ENCODE peak calls at places on chromosomes 4 and X, in seven cellular contexts. B is lower lobe of right lung, K is WTC11, L is fibroblast of mammary gland, D is nephron progenitor cell, N is A549, C is kidney epithelial cell. S is an unnamed sample.

GRCh38 chr4:78254893-78255292 is 197.8 kb downstream of the FRAS1 start:
- DNase-seq in B (no peak), K (no peak), L (no peak), D (no peak), N (no peak), C (no peak), S (no peak)

GRCh38 chrX:155819525-155819924 is 61.6 kb upstream of the VAMP7 start:
- DNase-seq in B (no peak), K (no peak), L (peak; percentile 0), D (no peak), N (no peak), C (no peak), S (no peak)

GRCh38 chrX:6679550-6679949 is 144.6 kb upstream of the VCX3A start:
- DNase-seq in B (no peak), K (no peak), L (no peak), D (no peak), N (no peak), C (no peak), S (no peak)

GRCh38 chr4:13355036-13355910 is 128.9 kb downstream of the RAB28 start:
- DNase-seq in B (no peak), K (no peak), L (peak; percentile 60), D (no peak), N (no peak), C (no peak), S (no peak)

GRCh38 chrX:70096052-70096451 is 33.8 kb downstream of the OTUD6A start:
- DNase-seq in B (no peak), K (peak; percentile 21), L (peak; percentile 24), D (no peak), N (peak; percentile 37), C (no peak), S (peak; percentile 3)

GRCh38 chr4:46441116-46441859 is 51.4 kb upstream of the GABRA2 start:
- DNase-seq in B (no peak), K (no peak), L (peak; percentile 42), D (no peak), N (no peak), C (no peak), S (no peak)

GRCh38 chr4:88672987-88673386 is 24.6 kb downstream of the NAP1L5 start:
- DNase-seq in B (no peak), K (peak; percentile 47), L (peak; percentile 56), D (peak; percentile 35), N (peak; percentile 30), C (no peak), S (peak; percentile 44)

GRCh38 chr4:185461565-185461964 is 10.0 kb downstream of the CCDC110 start:
- DNase-seq in B (no peak), K (no peak), L (no peak), D (no peak), N (no peak), C (no peak), S (no peak)

GRCh38 chrX:98067611-98068010 is 1183.9 kb downstream of the RPA4 start:
- DNase-seq in B (no peak), K (no peak), L (peak; percentile 13), D (no peak), N (no peak), C (no peak), S (no peak)

GRCh38 chrX:24662344-24662743 is 15.2 kb upstream of the PCYT1B start:
- DNase-seq in B (no peak), K (no peak), L (no peak), D (no peak), N (no peak), C (no peak), S (no peak)

GRCh38 chrX:129235903-129236302 is 287.4 kb downstream of the SMARCA1 start:
- DNase-seq in B (no peak), K (no peak), L (no peak), D (no peak), N (no peak), C (no peak), S (no peak)

GRCh38 chr4:677431-678293 is 3.3 kb downstream of the MYL5 start:
- DNase-seq in B (peak; percentile 59), K (no peak), L (peak; percentile 37), D (no peak), N (no peak), C (no peak), S (peak; percentile 5)

GRCh38 chrX:88072339-88073030 is 554.9 kb downstream of the KLHL4 start:
- DNase-seq in B (no peak), K (no peak), L (no peak), D (no peak), N (no peak), C (no peak), S (no peak)

GRCh38 chrX:55161581-55161980 is 58.6 kb upstream of the PAGE5 start:
- DNase-seq in B (no peak), K (no peak), L (peak; percentile 0), D (no peak), N (no peak), C (no peak), S (peak; percentile 2)

GRCh38 chr4:176102414-176102813 is 36.8 kb downstream of the WDR17 start:
- DNase-seq in B (no peak), K (no peak), L (no peak), D (no peak), N (no peak), C (no peak), S (no peak)

GRCh38 chr4:142126890-142127497 is 490.6 kb downstream of the IL15 start:
- DNase-seq in B (no peak), K (peak; percentile 38), L (peak; percentile 80), D (peak; percentile 59), N (peak; percentile 76), C (peak; percentile 23), S (peak; percentile 64)

GRCh38 chrX:357693-358471 is 28.8 kb downstream of the PPP2R3B start:
- DNase-seq in B (peak; percentile 47), K (no peak), L (peak; percentile 55), D (no peak), N (peak; percentile 38), C (peak; percentile 10), S (no peak)

GRCh38 chr4:89509708-89510269 is 202.2 kb upstream of the GPRIN3 start:
- DNase-seq in B (no peak), K (no peak), L (peak; percentile 97), D (no peak), N (no peak), C (no peak), S (no peak)

GRCh38 chrX:40072246-40072645 is 25.5 kb downstream of the BCOR start:
- DNase-seq in B (no peak), K (no peak), L (no peak), D (no peak), N (no peak), C (no peak), S (no peak)

GRCh38 chrX:40076750-40077149 is 21.0 kb downstream of the BCOR start:
- DNase-seq in B (no peak), K (no peak), L (no peak), D (no peak), N (no peak), C (no peak), S (no peak)

GRCh38 chrX:40074959-40075332 is 22.8 kb downstream of the BCOR start:
- DNase-seq in B (no peak), K (no peak), L (no peak), D (no peak), N (no peak), C (no peak), S (no peak)

GRCh38 chrX:40074080-40074958 is 23.4 kb downstream of the BCOR start:
- DNase-seq in B (no peak), K (no peak), L (no peak), D (no peak), N (no peak), C (no peak), S (no peak)

GRCh38 chrX:40073439-40074054 is 24.2 kb downstream of the BCOR start:
- DNase-seq in B (no peak), K (no peak), L (no peak), D (no peak), N (no peak), C (no peak), S (no peak)
- TF ChIP-seq CTCF in B (no peak), K (no peak), L (no peak), D (no peak), N (no peak), C (no peak), S (no peak)

DNA sequence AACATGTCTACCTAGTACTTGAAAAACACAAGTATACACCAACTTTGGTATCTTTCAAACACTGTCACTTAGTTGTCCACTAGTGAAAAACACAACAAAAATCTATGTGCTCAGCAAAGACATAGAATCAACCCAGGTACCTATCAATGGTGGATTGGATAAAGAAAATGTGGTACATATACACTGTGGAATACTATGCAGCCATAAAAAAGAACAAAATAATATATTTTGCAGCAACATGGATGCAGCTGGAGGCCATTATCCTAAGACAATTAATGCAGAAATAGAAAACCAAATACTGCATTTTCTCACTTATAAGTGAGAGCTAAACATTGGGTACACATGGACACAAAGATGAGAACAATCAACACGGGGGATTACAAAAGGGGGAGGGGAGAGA is 148.7 kb downstream of the ENOX2 start:
- DNase-seq in B (no peak), K (no peak), L (no peak), D (no peak), N (no peak), C (no peak), S (no peak)
- TF ChIP-seq CTCF in B (no peak), K (no peak), L (no peak), D (no peak), N (no peak), C (no peak), S (no peak)

GRCh38 chrX:78514852-78515251 is 144.3 kb downstream of the RTL3 start:
- DNase-seq in B (no peak), K (peak; percentile 67), L (peak; percentile 3), D (no peak), N (no peak), C (no peak), S (no peak)
- TF ChIP-seq CTCF in B (peak; percentile 22), K (no peak), L (peak; percentile 14), D (no peak), N (no peak), C (peak; percentile 3), S (no peak)

GRCh38 chr4:107823870-107824366 is 814 bp upstream of the SGMS2 start:
- DNase-seq in B (no peak), K (peak; percentile 10), L (no peak), D (no peak), N (no peak), C (peak; percentile 21), S (no peak)
- TF ChIP-seq CTCF in B (no peak), K (no peak), L (no peak), D (no peak), N (no peak), C (no peak), S (no peak)

GRCh38 chr4:55169352-55169959 is 44.1 kb upstream of the KDR start:
- DNase-seq in B (peak; percentile 51), K (peak; percentile 31), L (no peak), D (no peak), N (peak; percentile 13), C (no peak), S (no peak)
- TF ChIP-seq CTCF in B (no peak), K (no peak), L (no peak), D (no peak), N (no peak), C (no peak), S (no peak)

DNA sequence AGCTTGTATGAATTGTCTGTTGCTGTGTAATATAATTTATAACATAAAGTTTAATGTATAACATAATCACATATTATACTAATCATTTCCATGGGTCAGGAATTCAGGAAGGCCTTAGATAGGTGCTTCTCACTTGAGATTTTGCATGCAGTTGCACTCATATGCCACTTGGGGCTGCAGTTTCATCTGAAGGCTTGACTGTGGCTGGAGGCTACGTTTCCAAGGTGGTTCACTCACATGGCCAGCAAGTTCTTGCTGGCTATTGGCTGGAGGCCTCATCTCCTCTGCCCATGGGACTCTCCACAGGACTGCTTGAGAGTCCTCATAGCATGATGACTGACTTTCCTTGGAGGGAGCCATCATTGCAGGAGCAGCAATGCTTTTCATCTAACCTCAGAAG is 53.4 kb upstream of the STX18 start:
- DNase-seq in B (no peak), K (no peak), L (no peak), D (no peak), N (peak; percentile 21), C (no peak), S (no peak)
- TF ChIP-seq CTCF in B (no peak), K (no peak), L (peak; percentile 26), D (no peak), N (no peak), C (no peak), S (peak; percentile 50)